ENCODE peak calls at places on chromosomes 5 and 9, in four cellular contexts. One of them, this sample, is unnamed.

GRCh38 chr5:140564196-140565023 is at the start of the genes APBB3 and SLC35A4:
- DNase-seq in HCT116: peak
- DNase-seq in stomach: peak
- DNase-seq in sigmoid colon: peak
- DNase-seq in this sample: peak

GRCh38 chr5:42840279-42840678 is 28.6 kb upstream of the SELENOP start:
- DNase-seq in sigmoid colon: peak
- DNase-seq in stomach: peak
- DNase-seq in HCT116: no peak
- DNase-seq in this sample: peak

GRCh38 chr5:142747034-142747433 is 23.1 kb upstream of the ARHGAP26 start:
- DNase-seq in sigmoid colon: no peak
- DNase-seq in HCT116: no peak
- DNase-seq in stomach: no peak
- DNase-seq in this sample: no peak

GRCh38 chr5:135009736-135010501 is 24.1 kb downstream of the PITX1 start:
- DNase-seq in stomach: no peak
- DNase-seq in sigmoid colon: peak
- DNase-seq in HCT116: no peak
- DNase-seq in this sample: no peak

GRCh38 chr9:100324594-100325200 is 28.0 kb downstream of the TEX10 start:
- DNase-seq in sigmoid colon: no peak
- DNase-seq in stomach: no peak
- DNase-seq in HCT116: peak
- DNase-seq in this sample: no peak

GRCh38 chr5:96663608-96664007 is 1.4 kb downstream of the CAST start:
- DNase-seq in stomach: no peak
- DNase-seq in HCT116: no peak
- DNase-seq in sigmoid colon: no peak
- DNase-seq in this sample: peak

GRCh38 chr5:77925503-77925902 is 149.4 kb upstream of the TBCA start:
- DNase-seq in stomach: no peak
- DNase-seq in HCT116: no peak
- DNase-seq in sigmoid colon: no peak
- DNase-seq in this sample: no peak

GRCh38 chr5:1817261-1818043 is 16.2 kb downstream of the NDUFS6 start:
- DNase-seq in stomach: no peak
- DNase-seq in HCT116: no peak
- DNase-seq in sigmoid colon: no peak
- DNase-seq in this sample: no peak

GRCh38 chr9:92253656-92254055 is 39.8 kb downstream of the IARS1 start:
- DNase-seq in HCT116: no peak
- DNase-seq in stomach: no peak
- DNase-seq in sigmoid colon: no peak
- DNase-seq in this sample: no peak

GRCh38 chr9:31908158-31908890 is 476.1 kb upstream of the ACO1 start:
- DNase-seq in sigmoid colon: no peak
- DNase-seq in stomach: no peak
- DNase-seq in HCT116: peak
- DNase-seq in this sample: no peak

GRCh38 chr9:1231998-1232919 is 182.1 kb downstream of the DMRT2 start:
- DNase-seq in stomach: peak
- DNase-seq in HCT116: no peak
- DNase-seq in sigmoid colon: peak
- DNase-seq in this sample: no peak

GRCh38 chr5:43236633-43237355 is 44.8 kb downstream of the NIM1K start:
- DNase-seq in HCT116: no peak
- DNase-seq in stomach: no peak
- DNase-seq in sigmoid colon: no peak
- DNase-seq in this sample: no peak

GRCh38 chr5:169173372-169173771 is 127.6 kb downstream of the SLIT3 start:
- DNase-seq in sigmoid colon: no peak
- DNase-seq in HCT116: no peak
- DNase-seq in stomach: no peak
- DNase-seq in this sample: no peak

GRCh38 chr9:16871358-16872151 is 1.1 kb upstream of the BNC2 start:
- DNase-seq in stomach: peak
- DNase-seq in sigmoid colon: peak
- DNase-seq in HCT116: no peak
- DNase-seq in this sample: peak

GRCh38 chr9:116641292-116642059 is 45.6 kb upstream of the TRIM32 start:
- DNase-seq in stomach: no peak
- DNase-seq in HCT116: no peak
- DNase-seq in sigmoid colon: no peak
- DNase-seq in this sample: no peak

GRCh38 chr5:87411586-87412416 is 929 bp downstream of the CCNH start:
- DNase-seq in HCT116: peak
- DNase-seq in stomach: peak
- DNase-seq in sigmoid colon: peak
- DNase-seq in this sample: peak

GRCh38 chr9:126439402-126439765 is 112.8 kb downstream of the MVB12B start:
- DNase-seq in stomach: no peak
- DNase-seq in sigmoid colon: no peak
- DNase-seq in HCT116: no peak
- DNase-seq in this sample: no peak

GRCh38 chr5:10856646-10857332 is 95.8 kb upstream of the DAP start:
- DNase-seq in HCT116: no peak
- DNase-seq in stomach: peak
- DNase-seq in sigmoid colon: no peak
- DNase-seq in this sample: peak

GRCh38 chr9:35000535-35001284 is 11.2 kb downstream of the DNAJB5 start:
- DNase-seq in sigmoid colon: no peak
- DNase-seq in stomach: no peak
- DNase-seq in HCT116: no peak
- DNase-seq in this sample: no peak

GRCh38 chr9:115593587-115594091 is 475.7 kb upstream of the TNC start:
- DNase-seq in HCT116: peak
- DNase-seq in sigmoid colon: no peak
- DNase-seq in stomach: no peak
- DNase-seq in this sample: no peak

GRCh38 chr9:125066839-125067619 is 76.3 kb downstream of the SCAI start:
- DNase-seq in stomach: no peak
- DNase-seq in HCT116: no peak
- DNase-seq in sigmoid colon: no peak
- DNase-seq in this sample: no peak

GRCh38 chr9:105039180-105039799 is 111.3 kb upstream of the ABCA1 start:
- DNase-seq in stomach: no peak
- DNase-seq in sigmoid colon: no peak
- DNase-seq in HCT116: no peak
- DNase-seq in this sample: no peak

GRCh38 chr9:82127993-82128710 is 139.6 kb downstream of the SPATA31D1 start:
- DNase-seq in sigmoid colon: no peak
- DNase-seq in stomach: no peak
- DNase-seq in HCT116: no peak
- DNase-seq in this sample: no peak

GRCh38 chr5:139689631-139690384 is 41.7 kb downstream of the CXXC5 start:
- DNase-seq in HCT116: no peak
- DNase-seq in stomach: peak
- DNase-seq in sigmoid colon: no peak
- DNase-seq in this sample: no peak

GRCh38 chr9:133990366-133991210 is 1.5 kb downstream of the VAV2 start:
- DNase-seq in sigmoid colon: peak
- DNase-seq in stomach: peak
- DNase-seq in HCT116: peak
- DNase-seq in this sample: no peak

GRCh38 chr5:83474170-83474796 is 2.7 kb downstream of the VCAN start:
- DNase-seq in HCT116: peak
- DNase-seq in stomach: peak
- DNase-seq in sigmoid colon: peak
- DNase-seq in this sample: no peak

GRCh38 chr5:127585661-127586060 is 63.2 kb upstream of the CTXN3 start:
- DNase-seq in sigmoid colon: no peak
- DNase-seq in stomach: no peak
- DNase-seq in HCT116: no peak
- DNase-seq in this sample: no peak

GRCh38 chr5:127588368-127588767 is 60.5 kb upstream of the CTXN3 start:
- DNase-seq in stomach: no peak
- DNase-seq in sigmoid colon: no peak
- DNase-seq in HCT116: no peak
- DNase-seq in this sample: no peak

GRCh38 chr5:127586811-127587210 is 62.1 kb upstream of the CTXN3 start:
- DNase-seq in HCT116: no peak
- DNase-seq in stomach: no peak
- DNase-seq in sigmoid colon: no peak
- DNase-seq in this sample: no peak

GRCh38 chr5:127587246-127587917 is 61.5 kb upstream of the CTXN3 start:
- DNase-seq in stomach: no peak
- DNase-seq in HCT116: no peak
- DNase-seq in sigmoid colon: no peak
- DNase-seq in this sample: no peak

GRCh38 chr5:127586371-127586770 is 62.5 kb upstream of the CTXN3 start:
- DNase-seq in stomach: no peak
- DNase-seq in sigmoid colon: no peak
- DNase-seq in HCT116: no peak
- DNase-seq in this sample: no peak
- TF ChIP-seq CTCF in stomach: no peak
- TF ChIP-seq CTCF in sigmoid colon: no peak
- TF ChIP-seq CTCF in HCT116: no peak
- TF ChIP-seq CTCF in this sample: no peak

DNA sequence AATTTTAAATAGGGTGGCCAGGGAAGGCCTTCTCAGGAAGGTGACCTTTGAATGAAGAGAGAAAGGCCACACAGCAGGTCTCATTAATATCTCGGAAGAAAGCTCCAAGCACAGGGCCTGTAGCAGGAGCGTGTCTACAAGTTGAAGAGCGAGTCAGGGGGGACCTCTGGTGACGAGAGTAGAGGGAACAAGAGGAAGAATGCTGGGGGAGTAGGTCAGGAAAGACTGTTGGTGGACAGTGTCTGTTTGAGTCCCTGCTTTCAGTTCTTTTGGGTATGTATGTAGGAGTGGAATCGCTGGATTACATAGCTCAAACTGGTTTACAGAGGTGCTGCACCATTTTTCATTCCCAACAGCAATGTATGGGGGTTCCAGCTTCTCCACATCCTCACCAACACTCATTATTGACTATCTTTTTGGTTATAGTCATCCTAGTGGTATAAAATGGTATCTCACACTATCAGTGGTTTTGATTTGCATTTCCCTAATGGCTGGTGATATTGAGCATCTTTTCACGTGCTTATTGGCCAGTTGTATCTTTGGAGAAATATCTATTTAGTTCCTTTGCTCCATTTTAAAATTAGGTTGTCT is 55.8 kb downstream of the NUP214 start:
- DNase-seq in stomach: no peak
- DNase-seq in HCT116: no peak
- DNase-seq in sigmoid colon: no peak
- DNase-seq in this sample: no peak
- TF ChIP-seq POLR2A in stomach: no peak
- TF ChIP-seq POLR2A in HCT116: no peak
- TF ChIP-seq POLR2A in sigmoid colon: no peak
- TF ChIP-seq POLR2A in this sample: no peak

DNA sequence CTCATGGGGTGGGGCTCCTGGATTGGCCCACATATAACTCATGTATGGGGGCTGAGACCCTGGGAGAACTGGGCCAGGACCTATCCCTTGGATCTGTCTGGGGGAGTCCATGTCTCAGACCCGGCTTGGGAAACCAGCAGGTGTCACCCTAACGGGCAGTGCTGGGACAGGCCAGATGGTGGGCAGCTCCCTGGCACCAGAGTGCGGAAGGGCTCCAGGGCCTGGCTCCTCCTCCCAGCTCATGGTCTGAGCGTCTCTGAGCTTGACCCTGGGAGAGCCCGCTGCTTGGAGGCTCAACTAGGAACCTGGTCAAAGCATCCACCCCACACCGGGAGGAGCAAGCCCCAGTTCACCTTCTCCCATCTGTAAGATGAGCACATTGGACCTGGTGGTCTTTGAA is 15.5 kb upstream of the NCS1 start:
- DNase-seq in stomach: peak
- DNase-seq in sigmoid colon: no peak
- DNase-seq in HCT116: no peak
- DNase-seq in this sample: no peak
- TF ChIP-seq CTCF in stomach: no peak
- TF ChIP-seq CTCF in sigmoid colon: no peak
- TF ChIP-seq CTCF in HCT116: peak
- TF ChIP-seq CTCF in this sample: no peak

GRCh38 chr5:177493795-177494355 is 3.5 kb downstream of the PDLIM7 start:
- DNase-seq in stomach: no peak
- DNase-seq in sigmoid colon: no peak
- DNase-seq in HCT116: no peak
- DNase-seq in this sample: no peak
- TF ChIP-seq POLR2A in stomach: no peak
- TF ChIP-seq POLR2A in sigmoid colon: no peak
- TF ChIP-seq POLR2A in HCT116: no peak
- TF ChIP-seq POLR2A in this sample: no peak

GRCh38 chr5:439181-439580 is 3.8 kb upstream of the EXOC3 start:
- DNase-seq in sigmoid colon: peak
- DNase-seq in stomach: no peak
- DNase-seq in HCT116: no peak
- DNase-seq in this sample: no peak
- TF ChIP-seq CTCF in sigmoid colon: no peak
- TF ChIP-seq CTCF in stomach: no peak
- TF ChIP-seq CTCF in HCT116: no peak
- TF ChIP-seq CTCF in this sample: no peak

DNA sequence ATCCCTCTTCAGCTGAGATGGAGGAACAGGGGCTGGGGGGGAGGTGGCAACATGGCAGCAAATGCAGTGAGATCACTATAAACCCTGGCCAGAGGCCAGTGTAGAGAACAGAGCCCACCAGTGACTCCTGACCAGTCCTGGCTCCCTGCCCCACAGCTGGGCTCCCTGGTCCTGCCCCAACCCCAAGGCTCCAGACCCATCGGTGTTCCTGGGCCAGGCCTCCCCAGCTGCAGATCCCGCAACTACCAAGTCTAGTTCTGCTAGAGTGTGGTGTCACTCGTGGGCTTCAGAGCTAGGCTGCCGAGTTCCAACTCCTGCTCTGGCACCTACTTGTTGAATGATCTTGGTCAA is 16.8 kb downstream of the AKNA start:
- DNase-seq in stomach: no peak
- DNase-seq in sigmoid colon: peak
- DNase-seq in HCT116: no peak
- DNase-seq in this sample: no peak
- TF ChIP-seq POLR2A in stomach: no peak
- TF ChIP-seq POLR2A in sigmoid colon: no peak
- TF ChIP-seq POLR2A in HCT116: no peak
- TF ChIP-seq POLR2A in this sample: no peak

DNA sequence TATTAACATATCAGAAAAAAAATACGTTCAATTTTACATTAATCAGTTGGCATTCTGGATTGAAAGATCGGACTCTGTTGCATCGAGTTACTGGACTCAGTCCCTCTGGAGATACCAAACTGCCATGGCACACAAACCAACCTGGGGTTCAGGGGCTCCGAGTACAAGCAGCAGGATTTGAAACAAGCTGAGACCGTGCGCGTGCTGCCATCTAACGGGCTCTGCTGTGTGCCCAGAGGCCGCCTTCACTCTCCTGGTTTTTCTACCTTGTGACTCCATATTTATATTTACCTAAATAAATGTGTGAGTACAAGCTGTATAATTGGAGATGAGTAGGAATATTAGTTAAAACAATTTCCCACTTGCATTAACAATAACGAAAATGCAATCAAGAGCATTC is 48.2 kb downstream of the ANXA1 start:
- DNase-seq in stomach: no peak
- DNase-seq in HCT116: peak
- DNase-seq in sigmoid colon: no peak
- DNase-seq in this sample: no peak
- TF ChIP-seq CTCF in stomach: no peak
- TF ChIP-seq CTCF in HCT116: peak
- TF ChIP-seq CTCF in sigmoid colon: no peak
- TF ChIP-seq CTCF in this sample: no peak

This sample was measured in ovary.